ENCODE peak calls at places on chromosomes 7 and 10, in five cellular contexts. Q is IMR-90, Z is mesenchymal stem cell, V is H1, J is trophoblast cell. R is an unnamed sample.

GRCh38 chr7:6248581-6248980 is 23.8 kb downstream of the CYTH3 start:
- DNase-seq in Q (peak; percentile 88), Z (peak; percentile 90), V (no peak), J (peak; percentile 62), R (no peak)

GRCh38 chr10:77983384-77984341 is 45.7 kb downstream of the POLR3A start:
- DNase-seq in Q (peak; percentile 68), Z (peak; percentile 83), V (no peak), J (no peak), R (no peak)

GRCh38 chr7:149719912-149720335 is 53.5 kb downstream of the ZNF467 start:
- DNase-seq in Q (no peak), Z (no peak), V (no peak), J (no peak), R (no peak)

GRCh38 chr7:43856996-43857395 is 12.3 kb downstream of the MRPS24 start:
- DNase-seq in Q (peak; percentile 58), Z (no peak), V (no peak), J (no peak), R (no peak)

GRCh38 chr7:84985073-84985784 is 201.6 kb downstream of the SEMA3D start:
- DNase-seq in Q (peak; percentile 15), Z (peak; percentile 39), V (no peak), J (no peak), R (no peak)

GRCh38 chr10:128631801-128632241 is 505.6 kb upstream of the MKI67 start:
- DNase-seq in Q (no peak), Z (peak; percentile 16), V (no peak), J (peak; percentile 67), R (peak; percentile 29)

GRCh38 chr10:2886662-2887061 is 180.7 kb upstream of the PFKP start:
- DNase-seq in Q (no peak), Z (no peak), V (no peak), J (no peak), R (no peak)

GRCh38 chr7:111517441-111518037 is 44.8 kb downstream of the IMMP2L start:
- DNase-seq in Q (no peak), Z (no peak), V (no peak), J (no peak), R (no peak)

GRCh38 chr7:145543245-145543644 is 573.4 kb upstream of the CNTNAP2 start:
- DNase-seq in Q (no peak), Z (no peak), V (no peak), J (no peak), R (no peak)

GRCh38 chr7:84422790-84423189 is 228.2 kb upstream of the SEMA3A start:
- DNase-seq in Q (peak; percentile 58), Z (no peak), V (no peak), J (no peak), R (no peak)

GRCh38 chr10:74704629-74705360 is 121.6 kb upstream of the KAT6B start:
- DNase-seq in Q (peak; percentile 30), Z (no peak), V (no peak), J (no peak), R (no peak)

GRCh38 chr7:2471396-2471795 is 4.8 kb downstream of the GRIFIN start:
- DNase-seq in Q (peak; percentile 25), Z (peak; percentile 25), V (no peak), J (no peak), R (no peak)

GRCh38 chr10:14605231-14605925 is 169.3 kb downstream of the FAM107B start:
- DNase-seq in Q (peak; percentile 78), Z (peak; percentile 86), V (no peak), J (peak; percentile 85), R (no peak)

GRCh38 chr7:22093936-22094335 is 148.2 kb upstream of the CDCA7L start:
- DNase-seq in Q (no peak), Z (no peak), V (no peak), J (no peak), R (no peak)

GRCh38 chr10:91798736-91799579 is 732 bp downstream of the TNKS2 start:
- DNase-seq in Q (peak; percentile 50), Z (peak; percentile 70), V (no peak), J (peak; percentile 63), R (no peak)

GRCh38 chr7:92695308-92696261 is 105.4 kb upstream of the FAM133B start:
- DNase-seq in Q (peak; percentile 90), Z (peak; percentile 95), V (no peak), J (peak; percentile 87), R (peak; percentile 66)

GRCh38 chr7:68671046-68671445 is 927.2 kb upstream of the AUTS2 start:
- DNase-seq in Q (no peak), Z (no peak), V (no peak), J (no peak), R (no peak)

GRCh38 chr10:47037654-47038425 is 126.6 kb downstream of the PTPN20 start:
- DNase-seq in Q (no peak), Z (no peak), V (no peak), J (peak; percentile 89), R (no peak)

GRCh38 chr7:28596245-28596935 is 184.1 kb downstream of the CREB5 start:
- DNase-seq in Q (peak; percentile 72), Z (no peak), V (no peak), J (peak; percentile 57), R (no peak)

GRCh38 chr7:49174396-49174795 is 250.0 kb downstream of the CDC14C start:
- DNase-seq in Q (no peak), Z (no peak), V (no peak), J (no peak), R (no peak)

GRCh38 chr7:5699951-5700384 is 81.5 kb downstream of the RNF216 start:
- DNase-seq in Q (peak; percentile 41), Z (peak; percentile 68), V (no peak), J (no peak), R (no peak)

GRCh38 chr10:123891147-123892011 is at the start of gene CPXM2:
- DNase-seq in Q (no peak), Z (no peak), V (peak; percentile 34), J (no peak), R (no peak)

GRCh38 chr10:132928261-132928660 is 14.1 kb downstream of the CFAP46 start:
- DNase-seq in Q (no peak), Z (no peak), V (no peak), J (no peak), R (no peak)

GRCh38 chr10:90167174-90168064 is 466.0 kb downstream of the KIF20B start:
- DNase-seq in Q (peak; percentile 17), Z (peak; percentile 87), V (no peak), J (peak; percentile 53), R (no peak)

GRCh38 chr7:77281780-77282478 is 82.3 kb upstream of the FGL2 start:
- DNase-seq in Q (no peak), Z (peak; percentile 39), V (no peak), J (no peak), R (no peak)

GRCh38 chr7:117098457-117098856 is 145.2 kb downstream of the ST7 start:
- DNase-seq in Q (peak; percentile 99), Z (peak; percentile 73), V (no peak), J (peak; percentile 35), R (no peak)

GRCh38 chr7:108572487-108572886 is 2.8 kb downstream of the DNAJB9 start:
- DNase-seq in Q (no peak), Z (no peak), V (no peak), J (no peak), R (no peak)

GRCh38 chr7:30965372-30965771 is 1.6 kb downstream of the GHRHR start:
- DNase-seq in Q (no peak), Z (no peak), V (no peak), J (no peak), R (no peak)

GRCh38 chr10:5945561-5946418 is 31.6 kb downstream of the IL15RA start:
- DNase-seq in Q (peak; percentile 97), Z (peak; percentile 86), V (no peak), J (peak; percentile 20), R (no peak)

GRCh38 chr10:5948208-5948585 is 29.1 kb downstream of the IL15RA start:
- DNase-seq in Q (no peak), Z (no peak), V (no peak), J (no peak), R (no peak)

GRCh38 chr10:5947471-5948207 is 29.7 kb downstream of the IL15RA start:
- DNase-seq in Q (no peak), Z (no peak), V (no peak), J (peak; percentile 51), R (no peak)

GRCh38 chr10:5945203-5945534 is 32.2 kb downstream of the IL15RA start:
- DNase-seq in Q (no peak), Z (no peak), V (no peak), J (no peak), R (no peak)

DNA sequence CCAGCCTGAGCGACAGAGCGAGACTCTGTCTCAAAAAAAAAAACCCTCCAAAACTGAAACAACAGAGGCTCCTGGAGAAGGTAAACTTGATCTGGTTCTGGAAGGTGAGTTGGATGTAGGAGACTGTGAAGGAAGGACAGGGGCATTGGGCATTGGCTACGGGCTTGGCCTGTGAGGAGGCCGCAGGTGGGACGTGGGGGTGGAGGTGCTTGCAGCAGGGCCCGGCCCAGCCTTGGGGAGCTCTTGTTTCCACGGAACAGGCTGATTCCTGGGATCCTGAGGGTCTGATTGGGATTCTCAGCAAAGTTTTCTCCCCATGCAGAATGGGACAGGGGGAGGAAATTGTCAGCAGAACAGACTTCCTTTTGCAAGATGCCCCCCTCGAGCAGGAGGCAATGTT is 30.6 kb downstream of the IL15RA start:
- DNase-seq in Q (no peak), Z (no peak), V (no peak), J (no peak), R (no peak)
- H3K4me3 ChIP-seq in Q (no peak overlapping the region), Z (no peak overlapping the region), V (no peak overlapping the region), J (no peak overlapping the region), R (no peak overlapping the region)

DNA sequence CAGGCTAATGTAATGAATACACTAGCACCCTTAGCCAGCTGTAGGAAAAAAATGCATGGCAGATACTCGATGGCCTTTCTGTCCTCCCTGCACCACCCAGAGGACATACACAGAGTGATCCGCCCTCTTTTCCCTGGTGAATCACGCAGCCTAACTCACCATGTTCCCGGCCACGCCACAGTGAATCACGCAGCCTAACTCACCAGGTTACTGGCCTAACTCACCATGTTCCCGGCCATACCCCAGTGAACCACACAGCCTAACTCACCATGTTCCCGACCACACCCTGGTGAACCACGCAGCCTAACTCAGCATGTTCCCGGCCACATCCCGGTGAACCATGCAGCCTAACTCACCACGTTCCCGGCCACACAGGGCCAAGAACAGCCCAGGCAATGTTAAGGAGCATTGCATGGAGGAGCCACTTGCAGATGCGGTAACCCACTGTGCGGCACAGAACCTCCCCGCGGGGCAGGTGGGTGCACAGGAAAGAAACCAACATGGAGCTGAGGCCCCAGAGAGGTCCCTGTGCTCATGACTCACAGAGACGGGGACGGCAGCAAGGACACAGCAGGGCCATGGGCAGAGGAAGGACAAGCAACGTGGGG is 508.5 kb downstream of the DNAJB6 start:
- DNase-seq in Q (no peak), Z (no peak), V (no peak), J (no peak), R (no peak)
- H3K23ac ChIP-seq in Q (no peak overlapping the region), Z (no peak overlapping the region), V (no peak overlapping the region), J (no peak overlapping the region), R (peak overlapping the region; percentile 92)

GRCh38 chr10:97428572-97428981 is 2.6 kb downstream of the PGAM1 start:
- DNase-seq in Q (no peak), Z (peak; percentile 46), V (no peak), J (no peak), R (no peak)

GRCh38 chr10:97426776-97427570 is 982 bp downstream of the PGAM1 start:
- DNase-seq in Q (no peak), Z (peak; percentile 61), V (no peak), J (peak; percentile 75), R (no peak)

GRCh38 chr10:97427571-97428179 is 1.7 kb downstream of the PGAM1 start:
- DNase-seq in Q (peak; percentile 36), Z (peak; percentile 67), V (peak; percentile 65), J (peak; percentile 74), R (peak; percentile 63)

GRCh38 chr10:97425964-97426775 is at the start of gene PGAM1:
- DNase-seq in Q (peak; percentile 95), Z (peak; percentile 95), V (peak; percentile 94), J (peak; percentile 97), R (peak; percentile 96)

GRCh38 chr10:97422921-97423420 is 3.0 kb upstream of the PGAM1 start:
- DNase-seq in Q (peak; percentile 88), Z (peak; percentile 74), V (no peak), J (peak; percentile 21), R (no peak)
- H2AFZ ChIP-seq in Q (peak overlapping the region; percentile 79), Z (no peak overlapping the region), V (no peak overlapping the region), J (no peak overlapping the region), R (peak overlapping the region; percentile 35)

GRCh38 chr7:101122933-101123702 is 3.8 kb upstream of the SERPINE1 start:
- DNase-seq in Q (no peak), Z (no peak), V (no peak), J (peak; percentile 57), R (no peak)
- H3K4me3 ChIP-seq in Q (no peak overlapping the region), Z (no peak overlapping the region), V (no peak overlapping the region), J (no peak overlapping the region), R (no peak overlapping the region)